ENCODE peak calls at places on chromosomes 4 and X, in seven cellular contexts. N, Z, H, P, C, I and T are unnamed samples.

GRCh38 chrX:67624324-67624723 is 80.5 kb downstream of the AR start:
- DNase-seq in N (no peak), Z (no peak), I (no peak), C (no peak), P (no peak), H (no peak), T (no peak)

GRCh38 chr4:2928242-2929155 is 34.7 kb downstream of the NOP14 start:
- DNase-seq in P (peak; percentile 38), I (no peak), C (no peak), H (no peak), N (no peak), Z (no peak), T (peak; percentile 33)

GRCh38 chr4:153428816-153429592 is 37.2 kb upstream of the TMEM131L start:
- DNase-seq in Z (no peak), I (no peak), C (no peak), H (no peak), P (no peak), N (no peak), T (no peak)

GRCh38 chrX:1750267-1750666 is 135.4 kb downstream of the ASMT start:
- DNase-seq in Z (no peak), I (no peak), H (no peak), P (no peak), N (no peak), C (no peak), T (no peak)

GRCh38 chr4:141642711-141643110 is 6.3 kb downstream of the IL15 start:
- DNase-seq in P (no peak), C (no peak), I (no peak), N (no peak), Z (no peak), H (no peak), T (no peak)

GRCh38 chr4:150240011-150240410 is 161.8 kb downstream of the DCLK2 start:
- DNase-seq in P (no peak), H (no peak), C (no peak), N (no peak), I (no peak), Z (no peak), T (no peak)

GRCh38 chrX:28756175-28756574 is 168.9 kb downstream of the IL1RAPL1 start:
- DNase-seq in C (no peak), I (no peak), P (no peak), Z (no peak), H (no peak), N (no peak), T (no peak)

GRCh38 chrX:37331546-37331945 is 17.6 kb upstream of the PRRG1 start:
- DNase-seq in H (no peak), P (no peak), C (no peak), N (no peak), Z (no peak), I (no peak), T (no peak)

GRCh38 chr4:25879991-25880641 is 17.3 kb upstream of the SEL1L3 start:
- DNase-seq in C (no peak), Z (no peak), I (no peak), H (no peak), P (no peak), N (no peak), T (no peak)

GRCh38 chrX:96182366-96182765 is 502.3 kb upstream of the DIAPH2 start:
- DNase-seq in C (peak; percentile 59), N (no peak), P (no peak), Z (no peak), H (no peak), I (no peak), T (no peak)

GRCh38 chr4:187603093-187603395 is 392.5 kb upstream of the ZFP42 start:
- DNase-seq in I (no peak), H (no peak), C (no peak), N (no peak), P (no peak), Z (no peak), T (no peak)

GRCh38 chrX:152913354-152913753 is 15.5 kb downstream of the ZNF185 start:
- DNase-seq in C (no peak), Z (no peak), P (no peak), N (no peak), H (no peak), I (no peak), T (no peak)

GRCh38 chr4:26321326-26322276 is 787 bp downstream of the RBPJ start:
- DNase-seq in H (no peak), P (peak; percentile 57), I (peak; percentile 67), N (peak; percentile 25), Z (no peak), C (peak; percentile 34), T (no peak)

GRCh38 chr4:2366252-2367192 is 51.9 kb downstream of the ZFYVE28 start:
- DNase-seq in I (no peak), P (peak; percentile 31), Z (no peak), N (no peak), H (no peak), C (no peak), T (peak; percentile 45)

GRCh38 chr4:23891064-23891421 is 1.2 kb upstream of the PPARGC1A start:
- DNase-seq in N (no peak), Z (no peak), H (no peak), P (no peak), C (no peak), I (no peak), T (no peak)

GRCh38 chr4:69934150-69934549 is 3.3 kb downstream of the CSN1S1 start:
- DNase-seq in I (no peak), P (no peak), H (no peak), Z (no peak), C (no peak), N (no peak), T (no peak)

GRCh38 chr4:140720387-140721087 is 35.6 kb downstream of the TBC1D9 start:
- DNase-seq in C (no peak), H (no peak), Z (no peak), P (no peak), I (no peak), N (no peak), T (no peak)

GRCh38 chr4:30720021-30720655 is at the start of gene PCDH7:
- DNase-seq in H (no peak), C (peak; percentile 18), I (peak; percentile 34), N (peak; percentile 22), P (no peak), Z (no peak), T (no peak)

GRCh38 chr4:87500107-87500462 is 29.1 kb downstream of the SPARCL1 start:
- DNase-seq in C (no peak), H (no peak), Z (no peak), P (no peak), I (no peak), N (no peak), T (no peak)

GRCh38 chr4:14994242-14994641 is 8.0 kb upstream of the CPEB2 start:
- DNase-seq in H (no peak), I (no peak), P (no peak), C (peak; percentile 26), N (no peak), Z (no peak), T (no peak)

GRCh38 chrX:108304210-108304609 is 134.0 kb downstream of the COL4A6 start:
- DNase-seq in H (no peak), P (no peak), N (no peak), C (peak; percentile 61), Z (no peak), I (no peak), T (no peak)

GRCh38 chr4:151806511-151806927 is 45.7 kb upstream of the GATB start:
- DNase-seq in Z (no peak), N (no peak), P (no peak), H (peak; percentile 52), I (no peak), C (no peak), T (no peak)

GRCh38 chr4:41024556-41025491 is 189.5 kb downstream of the APBB2 start:
- DNase-seq in H (no peak), Z (no peak), P (no peak), I (no peak), C (peak; percentile 40), N (no peak), T (no peak)

GRCh38 chrX:19091596-19091995 is 30.7 kb downstream of the ADGRG2 start:
- DNase-seq in I (no peak), Z (no peak), N (no peak), C (no peak), P (no peak), H (no peak), T (no peak)

GRCh38 chrX:53831662-53832635 is 145.4 kb upstream of the HUWE1 start:
- DNase-seq in Z (peak; percentile 1), C (peak; percentile 85), P (no peak), N (no peak), I (no peak), H (peak; percentile 2), T (no peak)